ENCODE peak calls at places on chromosome 15, in seven cellular contexts. E, T, H, B, F, L and S are unnamed samples.

GRCh38 chr15:86009727-86010126 is 69.9 kb upstream of the AGBL1 start:
- DNase-seq in E (no peak), T (no peak), H (no peak), B (no peak), F (no peak), L (no peak), S (no peak)

GRCh38 chr15:70867911-70868467 is 14.0 kb upstream of the LARP6 start:
- DNase-seq in E (no peak), T (no peak), H (no peak), B (peak), F (peak), L (no peak), S (no peak)

GRCh38 chr15:61051570-61052031 is 177.5 kb downstream of the RORA start:
- DNase-seq in E (no peak), T (peak), H (no peak), B (peak), F (peak), L (peak), S (peak)

GRCh38 chr15:70327328-70328136 is 229.8 kb upstream of the TLE3 start:
- DNase-seq in E (no peak), T (no peak), H (no peak), B (peak), F (no peak), L (no peak), S (peak)

GRCh38 chr15:91821458-91821857 is 32.0 kb upstream of the SLCO3A1 start:
- DNase-seq in E (no peak), T (no peak), H (no peak), B (no peak), F (no peak), L (no peak), S (no peak)

GRCh38 chr15:50909044-50909342 is 510 bp downstream of the AP4E1 start:
- DNase-seq in E (no peak), T (no peak), H (no peak), B (no peak), F (no peak), L (no peak), S (no peak)

GRCh38 chr15:25862469-25863066 is 559 bp downstream of the ATP10A start:
- DNase-seq in E (no peak), T (no peak), H (peak), B (no peak), F (no peak), L (peak), S (no peak)

GRCh38 chr15:73981761-73982222 is 10.3 kb downstream of the STOML1 start:
- DNase-seq in E (no peak), T (no peak), H (no peak), B (no peak), F (no peak), L (no peak), S (no peak)

GRCh38 chr15:85607842-85608241 is 186.9 kb downstream of the KLHL25 start:
- DNase-seq in E (no peak), T (no peak), H (no peak), B (peak), F (no peak), L (no peak), S (no peak)

GRCh38 chr15:68268405-68268804 is 9.1 kb upstream of the FEM1B start:
- DNase-seq in E (no peak), T (no peak), H (no peak), B (no peak), F (no peak), L (no peak), S (no peak)

GRCh38 chr15:74306801-74307217 is 60.6 kb downstream of the CYP11A1 start:
- DNase-seq in E (no peak), T (no peak), H (no peak), B (peak), F (no peak), L (no peak), S (no peak)

GRCh38 chr15:70512772-70513362 is 250.5 kb downstream of the UACA start:
- DNase-seq in E (no peak), T (peak), H (peak), B (no peak), F (no peak), L (peak), S (no peak)

GRCh38 chr15:84582583-84583157 is 18.1 kb upstream of the ZSCAN2 start:
- DNase-seq in E (no peak), T (no peak), H (no peak), B (peak), F (no peak), L (no peak), S (no peak)

GRCh38 chr15:36970522-36970921 is 129.8 kb downstream of the MEIS2 start:
- DNase-seq in E (no peak), T (no peak), H (no peak), B (no peak), F (no peak), L (no peak), S (no peak)

GRCh38 chr15:64024172-64025050 is 21.9 kb downstream of the DAPK2 start:
- DNase-seq in E (no peak), T (no peak), H (no peak), B (no peak), F (no peak), L (peak), S (no peak)

GRCh38 chr15:63043391-63044076 is 987 bp downstream of the TPM1 start:
- DNase-seq in E (no peak), T (no peak), H (no peak), B (no peak), F (peak), L (no peak), S (no peak)

GRCh38 chr15:50546566-50546965 is at the start of gene USP50:
- DNase-seq in E (no peak), T (no peak), H (no peak), B (no peak), F (no peak), L (no peak), S (no peak)

GRCh38 chr15:88089019-88089603 is 167.4 kb downstream of the NTRK3 start:
- DNase-seq in E (no peak), T (no peak), H (no peak), B (peak), F (no peak), L (no peak), S (no peak)

GRCh38 chr15:69467636-69468035 is 15.0 kb downstream of the RPLP1 start:
- DNase-seq in E (no peak), T (no peak), H (peak), B (no peak), F (no peak), L (no peak), S (peak)

GRCh38 chr15:72540606-72541237 is 66.6 kb downstream of the ARIH1 start:
- DNase-seq in E (no peak), T (no peak), H (no peak), B (no peak), F (no peak), L (no peak), S (no peak)

GRCh38 chr15:92954578-92954977 is 54.5 kb downstream of the CHD2 start:
- DNase-seq in E (no peak), T (no peak), H (no peak), B (no peak), F (no peak), L (no peak), S (no peak)

GRCh38 chr15:100919481-100920405 is 586 bp downstream of the LRRK1 start:
- DNase-seq in E (no peak), T (peak), H (no peak), B (peak), F (no peak), L (no peak), S (no peak)

GRCh38 chr15:92882697-92883642 is 17.2 kb upstream of the CHD2 start:
- DNase-seq in E (no peak), T (no peak), H (no peak), B (no peak), F (peak), L (peak), S (no peak)

GRCh38 chr15:70264014-70264492 is 166.3 kb upstream of the TLE3 start:
- DNase-seq in E (no peak), T (no peak), H (no peak), B (peak), F (peak), L (no peak), S (no peak)

GRCh38 chr15:41180206-41180789 is 50.3 kb downstream of the EXD1 start:
- DNase-seq in E (no peak), T (no peak), H (no peak), B (peak), F (no peak), L (no peak), S (no peak)

GRCh38 chr15:39312984-39313383 is 267.9 kb upstream of the THBS1 start:
- DNase-seq in E (no peak), T (no peak), H (no peak), B (no peak), F (no peak), L (peak), S (no peak)

GRCh38 chr15:70415330-70415884 is 317.7 kb upstream of the TLE3 start:
- DNase-seq in E (no peak), T (no peak), H (no peak), B (no peak), F (no peak), L (no peak), S (no peak)

GRCh38 chr15:37059051-37059450 is 41.3 kb downstream of the MEIS2 start:
- DNase-seq in E (no peak), T (no peak), H (no peak), B (peak), F (no peak), L (no peak), S (no peak)

GRCh38 chr15:80180468-80180867 is 27.7 kb downstream of the FAH start:
- DNase-seq in E (no peak), T (no peak), H (no peak), B (no peak), F (no peak), L (no peak), S (no peak)

GRCh38 chr15:52294881-52295420 is 653 bp downstream of the MYO5C start:
- DNase-seq in E (no peak), T (peak), H (no peak), B (no peak), F (no peak), L (no peak), S (no peak)

GRCh38 chr15:59736181-59736580 is 47.1 kb upstream of the BNIP2 start:
- DNase-seq in E (no peak), T (no peak), H (no peak), B (no peak), F (no peak), L (peak), S (no peak)

GRCh38 chr15:59746777-59747176 is 57.7 kb upstream of the BNIP2 start:
- DNase-seq in E (no peak), T (no peak), H (no peak), B (no peak), F (no peak), L (no peak), S (no peak)

GRCh38 chr15:59739557-59740186 is 50.6 kb upstream of the BNIP2 start:
- DNase-seq in E (no peak), T (no peak), H (no peak), B (no peak), F (no peak), L (no peak), S (no peak)

GRCh38 chr15:59738676-59739075 is 49.6 kb upstream of the BNIP2 start:
- DNase-seq in E (no peak), T (no peak), H (no peak), B (no peak), F (no peak), L (no peak), S (no peak)

DNA sequence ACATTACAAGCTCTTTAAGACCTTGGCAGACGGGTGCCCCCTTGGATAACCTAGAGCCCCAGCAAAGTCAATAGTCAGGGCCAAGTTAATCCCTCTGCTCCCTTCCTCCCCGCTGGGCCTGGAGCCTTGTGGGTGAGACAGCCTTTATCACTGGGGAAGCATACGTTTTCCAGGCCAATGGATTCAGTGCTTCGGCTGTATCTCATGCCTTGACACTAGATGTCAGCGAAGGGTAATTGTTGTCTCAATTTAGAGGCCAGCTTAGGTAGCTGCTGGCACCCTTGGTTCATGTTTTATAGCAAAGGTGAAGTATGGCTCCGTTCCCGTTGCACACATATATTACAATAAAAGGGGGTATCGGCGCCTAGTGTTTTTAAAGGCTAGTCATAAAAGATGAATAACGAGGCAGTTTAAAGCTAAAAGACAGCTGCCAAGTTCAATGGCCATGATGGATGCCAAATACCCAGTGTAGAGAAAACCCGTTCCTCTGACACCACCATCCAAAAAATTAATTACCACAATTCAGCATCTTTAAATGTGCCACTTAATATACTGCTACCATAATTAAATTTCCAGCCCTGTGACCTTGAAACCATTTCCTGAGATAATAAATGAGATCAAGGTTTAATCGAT is 52.3 kb upstream of the BNIP2 start:
- DNase-seq in E (no peak), T (no peak), H (no peak), B (no peak), F (no peak), L (peak), S (no peak)
- TF ChIP-seq CTCF in E (peak), T (peak), H (no peak), B (no peak), F (peak), L (no peak), S (peak)

GRCh38 chr15:57364282-57365007 is 11.9 kb upstream of the CGNL1 start:
- DNase-seq in E (no peak), T (no peak), H (no peak), B (no peak), F (no peak), L (peak), S (no peak)
- TF ChIP-seq CTCF in E (peak), T (no peak), H (no peak), B (peak), F (no peak), L (no peak), S (peak)

DNA sequence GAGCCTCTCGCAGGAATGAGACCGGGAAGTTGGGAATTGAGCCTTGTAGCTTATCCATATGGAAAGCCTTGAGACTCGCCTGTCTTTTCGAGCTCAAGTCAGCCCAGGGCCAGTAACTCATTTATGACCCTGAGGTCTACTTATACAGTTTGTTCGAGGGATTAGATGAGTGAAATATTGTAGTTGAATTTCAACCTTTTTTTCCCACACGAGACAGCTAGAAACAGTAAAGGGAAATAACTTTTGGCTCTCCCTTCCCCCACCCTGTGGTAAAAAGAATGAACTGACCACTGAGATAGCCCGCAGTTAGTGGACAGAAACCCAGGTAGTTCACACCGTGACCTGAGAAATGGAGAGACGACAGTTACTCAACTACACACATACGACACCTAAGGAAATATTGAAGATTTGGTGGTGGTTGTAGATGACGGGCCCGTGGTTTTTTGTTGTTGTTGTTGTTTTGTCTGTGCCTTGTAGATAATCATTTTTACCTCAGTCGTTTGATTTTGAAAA is 837 bp downstream of the EIF3J start:
- DNase-seq in E (no peak), T (peak), H (no peak), B (peak), F (no peak), L (no peak), S (no peak)
- TF ChIP-seq CTCF in E (no peak), T (no peak), H (peak), B (no peak), F (peak), L (no peak), S (peak)

GRCh38 chr15:95888762-95889161 is 441.7 kb upstream of the NR2F2 start:
- DNase-seq in E (no peak), T (no peak), H (no peak), B (no peak), F (no peak), L (no peak), S (no peak)
- TF ChIP-seq CTCF in E (no peak), T (no peak), H (no peak), B (no peak), F (no peak), L (no peak), S (peak)

DNA sequence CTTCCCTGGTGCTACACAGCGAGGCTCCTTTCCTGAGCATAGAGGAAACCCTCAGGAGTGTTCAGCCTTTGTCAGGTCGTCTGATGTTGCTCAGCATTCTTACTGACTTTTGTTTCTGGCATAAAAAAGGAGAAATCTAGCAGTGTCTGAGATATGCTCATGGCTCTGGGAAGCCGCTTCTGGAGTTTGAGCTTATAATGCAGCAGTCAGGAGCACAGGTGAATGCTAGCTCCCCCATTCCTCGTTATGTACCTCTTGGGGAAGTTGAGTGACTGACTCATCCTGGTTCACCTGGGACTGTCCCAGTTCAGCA is 49.2 kb upstream of the MYZAP start:
- DNase-seq in E (no peak), T (no peak), H (no peak), B (no peak), F (no peak), L (no peak), S (no peak)
- TF ChIP-seq CTCF in E (no peak), T (peak), H (no peak), B (no peak), F (no peak), L (peak), S (no peak)

DNA sequence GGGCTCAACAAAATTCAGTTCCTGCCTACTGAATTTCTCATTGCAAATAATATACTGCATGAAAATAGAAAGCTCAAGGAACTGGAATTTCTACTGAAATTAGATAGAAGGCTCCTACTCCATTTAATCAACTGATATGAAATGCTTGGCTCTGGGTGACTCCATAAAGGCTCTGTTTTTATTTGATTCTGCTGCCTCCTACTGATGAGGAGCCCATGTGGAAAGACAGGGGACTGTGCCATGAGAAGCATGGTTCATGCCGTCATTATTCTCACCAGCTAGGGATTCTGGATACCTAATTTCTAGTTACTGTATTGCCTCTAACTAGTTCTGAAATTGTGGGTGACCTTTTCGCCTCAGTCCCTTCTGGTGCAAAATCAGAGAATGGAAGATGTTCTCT is 366.2 kb upstream of the DPH6 start:
- DNase-seq in E (peak), T (no peak), H (no peak), B (no peak), F (no peak), L (no peak), S (no peak)
- TF ChIP-seq CTCF in E (peak), T (no peak), H (no peak), B (peak), F (peak), L (no peak), S (peak)

DNA sequence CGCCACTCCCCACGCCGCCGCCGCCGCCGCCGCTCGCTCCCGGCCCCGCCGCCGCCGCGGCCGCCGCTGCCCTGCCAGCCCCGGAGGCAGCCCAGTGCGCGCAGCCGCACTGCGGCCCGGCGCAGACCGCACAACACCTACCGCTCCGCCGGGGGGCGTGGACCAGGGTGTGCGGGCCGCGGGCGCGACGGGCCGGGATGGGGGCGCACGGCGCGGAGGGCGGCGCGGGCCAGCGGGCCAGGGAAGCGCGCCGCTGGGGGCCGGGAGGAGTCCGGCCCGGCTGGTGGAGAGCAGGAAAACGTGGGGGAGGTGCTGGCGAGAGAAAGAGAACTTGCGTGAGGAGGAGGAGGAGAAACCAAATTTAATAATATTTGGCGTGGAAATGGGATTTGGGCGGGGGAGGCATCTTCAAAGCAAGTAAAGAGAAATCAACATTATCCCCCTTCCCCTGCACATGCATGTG is at the start of gene RFX7:
- DNase-seq in E (no peak), T (peak), H (peak), B (peak), F (peak), L (peak), S (peak)
- TF ChIP-seq CTCF in E (no peak), T (no peak), H (no peak), B (no peak), F (peak), L (no peak), S (no peak)

GRCh38 chr15:77654975-77655374 is 22.3 kb upstream of the LINGO1 start:
- DNase-seq in E (no peak), T (peak), H (no peak), B (no peak), F (no peak), L (peak), S (no peak)
- TF ChIP-seq CTCF in E (peak), T (no peak), H (no peak), B (no peak), F (no peak), L (peak), S (peak)

DNA sequence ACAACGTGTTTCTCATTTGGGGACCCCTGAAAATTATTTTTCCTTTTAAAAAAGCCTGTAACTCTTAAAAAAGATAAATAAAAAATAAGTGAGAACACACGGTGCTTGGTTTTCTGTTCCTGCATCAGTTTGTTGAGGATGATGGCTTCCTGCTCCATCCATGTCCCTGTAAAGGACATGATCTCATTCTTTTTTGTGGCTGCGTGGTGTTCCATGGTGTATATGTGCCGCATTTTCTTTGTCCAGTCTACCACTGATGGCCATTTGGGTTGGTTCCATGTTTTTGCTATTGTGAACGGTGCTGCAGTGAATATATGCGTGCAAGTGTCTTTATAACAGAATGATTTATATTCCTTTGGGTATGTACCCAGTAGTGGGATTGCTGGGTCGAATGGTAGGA is 2.3 kb downstream of the TSPAN3 start:
- DNase-seq in E (no peak), T (no peak), H (no peak), B (no peak), F (no peak), L (no peak), S (no peak)
- TF ChIP-seq CTCF in E (no peak), T (no peak), H (no peak), B (no peak), F (no peak), L (no peak), S (no peak)